ENCODE peak calls at places on chromosomes 1 and 21, in five cellular contexts. D is breast epithelium; K is CD8-positive, alpha-beta memory T cell; R is body of pancreas; T is left lung. H is an unnamed sample. For H3K4me1 and H3K9me3, the result is how much of the 10 kb centered on the place peaks cover.

GRCh38 chr1:220135755-220136154 is 41.8 kb downstream of the IARS2 start:
- DNase-seq in T (no peak), K (no peak), R (no peak), D (no peak), H (no peak)

GRCh38 chr1:66253330-66253921 is 280.5 kb upstream of the SGIP1 start:
- DNase-seq in K (no peak), T (no peak), R (peak), D (no peak), H (no peak)

GRCh38 chr1:181623850-181624249 is 140.5 kb downstream of the CACNA1E start:
- DNase-seq in R (no peak), T (no peak), D (no peak), K (no peak), H (no peak)

GRCh38 chr1:208252126-208252853 is 8.1 kb upstream of the PLXNA2 start:
- DNase-seq in T (no peak), R (peak), K (no peak), D (no peak), H (peak)

GRCh38 chr21:29351691-29352090 is 53.0 kb downstream of the BACH1 start:
- DNase-seq in R (peak), T (no peak), D (no peak), K (no peak), H (no peak)

GRCh38 chr1:7491089-7491817 is 279.8 kb upstream of the VAMP3 start:
- DNase-seq in T (peak), R (peak), K (no peak), D (no peak), H (peak)

GRCh38 chr1:157213836-157214235 is 75.6 kb upstream of the ETV3 start:
- DNase-seq in D (no peak), T (no peak), R (no peak), K (no peak), H (no peak)

GRCh38 chr1:244050835-244051444 is at the start of gene ZBTB18:
- DNase-seq in D (no peak), K (no peak), R (peak), T (no peak), H (no peak)

GRCh38 chr21:17343055-17343454 is 169.8 kb upstream of the CXADR start:
- DNase-seq in D (no peak), R (no peak), K (no peak), T (no peak), H (no peak)

DNA sequence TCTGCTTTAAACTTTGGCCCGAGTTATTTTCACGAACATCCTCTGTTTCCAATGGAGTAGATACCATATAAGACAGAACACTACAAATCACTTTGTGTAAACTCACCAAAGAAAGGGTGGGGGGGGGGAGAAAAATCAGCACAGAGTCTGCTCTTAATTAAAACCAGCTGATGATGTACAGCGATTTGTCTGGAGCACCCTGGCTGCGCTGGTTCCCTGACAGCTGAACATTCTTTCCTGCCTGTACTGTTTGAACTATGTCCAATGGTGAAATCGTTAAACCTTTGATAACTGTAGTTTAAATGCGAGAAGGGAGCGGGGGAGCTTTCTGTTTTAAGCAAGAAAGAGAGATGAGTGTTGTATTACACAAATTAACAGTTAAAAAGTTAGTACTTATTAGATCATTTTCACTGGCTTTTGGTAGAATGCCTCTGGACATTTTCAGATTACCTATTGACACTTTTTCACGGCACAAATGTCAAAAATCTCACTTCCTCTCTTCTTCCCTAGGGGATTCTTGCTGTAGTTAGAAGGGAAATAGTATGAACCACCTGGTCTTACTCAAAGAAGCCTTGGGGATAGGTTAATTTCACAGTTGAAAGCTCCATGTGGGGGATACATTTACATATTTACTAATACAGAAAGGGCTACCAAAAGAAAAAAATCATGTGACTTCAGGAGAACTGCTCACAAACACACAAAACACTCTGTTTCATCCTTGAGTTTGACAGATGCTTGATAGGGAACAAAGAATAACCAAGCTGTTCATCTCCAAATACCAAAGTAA is 140.2 kb upstream of the RUNX1 start:
- DNase-seq in K (no peak), T (no peak), D (no peak), R (peak), H (peak)
- H3K4me1 ChIP-seq in K (under half), T (under half), D (under half), R (under half), H (under half)

GRCh38 chr1:89672489-89673183 is 39.7 kb downstream of the LRRC8C start:
- DNase-seq in R (no peak), K (no peak), D (no peak), T (no peak), H (no peak)
- H3K9me3 ChIP-seq in R (under half), K (under half), D (under half), T (under half), H (under half)

GRCh38 chr1:2232916-2233438 is 4.9 kb downstream of the SKI start:
- DNase-seq in K (no peak), D (no peak), T (no peak), R (no peak), H (no peak)

GRCh38 chr1:2230781-2231666 is 2.9 kb downstream of the SKI start:
- DNase-seq in T (no peak), R (peak), D (no peak), K (peak), H (peak)

GRCh38 chr1:2233468-2233867 is 5.3 kb downstream of the SKI start:
- DNase-seq in T (no peak), R (no peak), D (no peak), K (no peak), H (no peak)

GRCh38 chr1:2231667-2232254 is 3.6 kb downstream of the SKI start:
- DNase-seq in R (peak), T (peak), D (no peak), K (peak), H (peak)

GRCh38 chr1:2232255-2232915 is 4.3 kb downstream of the SKI start:
- DNase-seq in T (no peak), K (no peak), D (no peak), R (no peak), H (no peak)
- H3K4me1 ChIP-seq in T (half or more), K (half or more), D (under half), R (half or more), H (under half)

DNA sequence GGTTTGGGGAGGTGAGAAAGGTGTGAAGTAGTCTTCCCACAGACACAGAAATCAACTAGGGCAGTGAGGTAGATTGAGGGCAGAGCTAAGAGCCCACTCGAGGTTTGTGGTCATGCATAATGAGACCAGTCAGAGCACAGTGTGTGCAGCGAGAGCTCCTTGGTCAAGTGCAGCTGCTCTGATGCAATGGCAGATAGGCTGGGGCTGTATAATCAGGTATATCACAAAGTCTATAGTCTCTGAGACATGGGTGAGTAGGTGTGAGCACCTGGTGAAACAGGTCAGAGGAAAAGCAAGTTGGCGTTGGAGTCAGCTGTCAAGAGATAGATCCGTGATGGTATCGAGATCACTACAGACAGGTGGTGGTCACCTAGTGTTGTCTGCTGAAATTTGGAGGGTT is 17.6 kb downstream of the DSCAM start:
- DNase-seq in K (no peak), R (no peak), T (no peak), D (no peak), H (no peak)
- H3K9me3 ChIP-seq in K (under half), R (under half), T (under half), D (under half), H (under half)